ENCODE peak calls at places on chromosome 22, in six cellular contexts. H is AG09319, Y is GM20000, R is GM23338, Z is body of pancreas, E is brain microvascular endothelial cell. B is an unnamed sample.
A peak's percentile ranks its signal among the peaks of the same experiment; 100 is the strongest.

GRCh38 chr22:22085702-22086500 is 103.3 kb upstream of the TOP3B start:
- DNase-seq in E (peak; percentile 21), Y (no peak), H (no peak), R (no peak), Z (no peak), B (no peak)

GRCh38 chr22:20401376-20402020 is 7.5 kb downstream of the ZNF74 start:
- DNase-seq in Z (no peak), H (no peak), E (no peak), Y (no peak), R (no peak), B (no peak)

GRCh38 chr22:44211946-44212930 is 31.5 kb downstream of the PARVG start:
- DNase-seq in E (no peak), H (peak; percentile 38), R (no peak), Y (no peak), Z (no peak), B (no peak)

GRCh38 chr22:23233084-23233501 is 52.8 kb downstream of the BCR start:
- DNase-seq in Z (no peak), R (peak; percentile 54), H (no peak), Y (no peak), E (no peak), B (no peak)

GRCh38 chr22:29359469-29359868 is 28.9 kb downstream of the AP1B1 start:
- DNase-seq in R (peak; percentile 77), E (peak; percentile 53), H (peak; percentile 14), Z (peak; percentile 44), Y (no peak), B (no peak)

GRCh38 chr22:44663256-44663999 is 38.6 kb upstream of the PRR5 start:
- DNase-seq in Z (no peak), Y (no peak), E (no peak), R (no peak), H (no peak), B (no peak)

GRCh38 chr22:24134090-24134846 is 47.0 kb upstream of the SUSD2 start:
- DNase-seq in Y (no peak), Z (no peak), E (no peak), R (peak; percentile 34), H (no peak), B (no peak)

GRCh38 chr22:29167032-29167911 is 38.4 kb upstream of the EMID1 start:
- DNase-seq in Z (no peak), H (no peak), E (no peak), R (no peak), Y (peak; percentile 89), B (peak; percentile 87)

GRCh38 chr22:33918676-33919590 is 1.3 kb downstream of the LARGE1 start:
- DNase-seq in Z (no peak), H (no peak), R (no peak), Y (no peak), E (no peak), B (peak; percentile 31)

GRCh38 chr22:20725987-20726558 is 47.8 kb upstream of the SERPIND1 start:
- DNase-seq in Z (no peak), E (no peak), Y (no peak), H (no peak), R (no peak), B (no peak)

GRCh38 chr22:44057411-44057987 is 33.4 kb downstream of the PARVB start:
- DNase-seq in R (no peak), E (no peak), Z (no peak), H (no peak), Y (no peak), B (no peak)

GRCh38 chr22:20280866-20281265 is 12.7 kb upstream of the RTN4R start:
- DNase-seq in E (no peak), Y (no peak), H (no peak), R (no peak), Z (no peak), B (no peak)

GRCh38 chr22:27456696-27457503 is 344.7 kb downstream of the MN1 start:
- DNase-seq in E (peak; percentile 93), Y (no peak), R (no peak), Z (no peak), H (no peak), B (no peak)

GRCh38 chr22:26038365-26038764 is 130.9 kb upstream of the SEZ6L start:
- DNase-seq in R (peak; percentile 30), E (no peak), H (no peak), Z (no peak), Y (no peak), B (no peak)
- TF ChIP-seq CTCF in R (no peak), E (no peak), H (no peak), Z (no peak), Y (no peak), B (no peak)

DNA sequence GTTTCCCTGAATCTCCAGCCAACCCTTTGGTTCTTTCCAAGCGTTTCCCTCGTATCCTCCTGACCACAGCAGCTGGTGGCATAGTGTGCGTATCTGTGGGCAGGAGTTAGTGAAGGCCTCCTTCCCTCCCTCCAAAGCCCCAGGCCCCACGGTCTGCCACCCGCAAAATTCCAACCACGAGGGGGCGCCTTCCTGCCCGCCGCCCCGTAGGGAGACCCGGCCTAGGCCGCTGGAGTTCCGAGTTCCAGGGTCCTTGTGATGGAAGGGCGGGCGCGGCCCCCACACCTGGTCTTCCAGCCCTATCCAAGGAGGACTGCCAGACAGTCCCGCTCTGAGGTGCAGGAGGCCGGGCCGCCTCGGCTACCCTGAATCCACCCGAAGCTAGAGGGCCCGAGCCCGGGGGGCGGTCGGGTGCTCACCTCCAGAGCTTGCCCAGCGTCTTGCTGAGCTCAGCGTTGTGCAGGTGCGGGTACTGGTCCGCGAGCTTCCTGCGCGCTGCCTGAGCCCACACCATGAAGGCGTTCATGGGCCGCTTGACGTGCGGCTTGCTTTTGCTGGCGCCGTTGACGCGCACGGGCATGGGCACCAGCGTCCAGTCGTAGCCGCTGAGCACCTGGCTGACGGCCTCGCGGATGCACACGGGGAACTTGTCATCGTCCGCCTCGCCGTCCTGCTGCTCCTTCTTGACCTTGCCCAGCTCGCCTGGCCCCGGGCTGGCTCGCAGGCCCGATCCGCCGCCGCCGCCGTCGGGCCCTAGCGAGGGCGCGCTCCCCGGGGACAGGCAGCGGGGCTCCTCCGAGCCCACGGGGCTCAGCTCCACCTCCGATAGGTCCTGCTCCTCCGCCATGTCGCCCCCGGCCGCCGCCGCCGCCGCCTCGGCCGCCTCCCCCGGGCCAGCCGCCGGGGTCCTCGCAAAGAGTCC is 1.2 kb downstream of the SOX10 start:
- DNase-seq in Y (no peak), Z (no peak), E (no peak), R (peak; percentile 87), H (no peak), B (no peak)
- TF ChIP-seq CTCF in Y (no peak), Z (no peak), E (peak; percentile 59), R (peak; percentile 93), H (no peak), B (no peak)

DNA sequence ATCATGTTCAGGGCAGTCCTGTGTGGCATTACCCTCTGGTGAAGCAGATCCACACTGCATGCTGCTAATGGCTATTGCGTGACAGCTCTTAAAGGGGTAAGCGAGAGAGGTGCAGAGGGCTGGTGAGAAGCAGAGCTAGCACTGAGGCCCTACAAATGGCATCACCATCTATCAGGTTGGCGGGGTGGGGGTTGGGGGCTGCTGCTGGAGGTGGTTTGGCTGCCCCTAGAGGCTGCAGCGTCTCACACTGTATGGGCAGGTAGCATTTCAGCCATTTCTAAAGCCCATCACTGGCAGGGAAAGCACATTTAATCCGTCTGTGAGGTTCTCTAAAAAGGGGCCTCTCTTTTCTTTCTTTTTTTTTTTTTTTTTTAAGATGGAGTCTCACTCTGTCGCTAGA is 16.8 kb upstream of the TMA7B start:
- DNase-seq in Y (no peak), E (no peak), H (no peak), R (peak; percentile 83), Z (no peak), B (no peak)
- TF ChIP-seq CTCF in Y (no peak), E (peak; percentile 25), H (no peak), R (peak; percentile 49), Z (no peak), B (peak; percentile 18)

DNA sequence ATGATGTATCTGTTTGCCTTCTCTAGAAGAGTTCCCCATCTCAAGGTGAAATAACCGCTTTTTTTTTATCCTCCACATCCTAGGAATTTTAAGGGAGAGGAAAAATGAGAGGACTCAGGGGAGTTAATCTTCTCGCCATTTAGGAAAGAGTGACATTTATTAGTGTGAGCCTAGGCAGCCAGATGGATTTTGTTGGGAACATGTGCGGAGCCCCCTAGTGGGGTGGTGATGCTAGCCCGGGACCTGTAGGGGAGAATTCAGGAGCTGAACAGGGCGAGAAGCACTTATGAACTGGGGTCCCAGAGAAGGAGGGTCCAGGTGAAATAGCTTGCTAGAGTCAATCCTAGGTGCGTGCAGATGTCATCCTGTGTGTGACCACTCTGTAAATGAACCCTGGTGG is 10.7 kb downstream of the IL17RA start:
- DNase-seq in H (no peak), Y (no peak), Z (no peak), R (peak; percentile 76), E (no peak), B (no peak)
- TF ChIP-seq CTCF in H (peak; percentile 21), Y (no peak), Z (no peak), R (peak; percentile 72), E (peak; percentile 71), B (peak; percentile 8)

DNA sequence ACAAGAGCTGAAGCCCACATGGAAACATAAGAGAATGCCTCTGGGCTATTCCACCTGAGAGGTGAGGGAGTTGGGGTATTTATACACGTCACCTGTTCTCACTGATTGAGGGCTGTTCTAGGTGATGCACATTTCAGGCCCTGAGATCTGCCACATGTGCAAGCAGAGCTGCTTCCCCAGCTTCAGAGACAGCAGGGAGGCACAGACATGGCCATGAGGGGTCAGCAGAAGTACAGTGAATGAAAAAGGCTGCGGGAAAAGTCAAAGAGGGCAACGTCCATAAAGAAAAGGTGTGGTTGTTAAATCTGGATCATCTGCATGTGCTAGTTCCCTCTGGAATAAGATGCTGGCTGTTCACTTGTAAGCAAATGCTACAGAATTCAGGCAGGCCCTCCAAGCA is 75.4 kb downstream of the GAB4 start:
- DNase-seq in E (no peak), R (peak; percentile 40), H (no peak), Y (no peak), Z (no peak), B (no peak)
- TF ChIP-seq CTCF in E (no peak), R (peak; percentile 46), H (no peak), Y (no peak), Z (no peak), B (no peak)

GRCh38 chr22:31308181-31308580 is 15.9 kb upstream of the PIK3IP1 start:
- DNase-seq in R (no peak), H (no peak), E (no peak), Z (no peak), Y (no peak), B (no peak)

GRCh38 chr22:31313366-31314147 is 21.3 kb upstream of the PIK3IP1 start:
- DNase-seq in R (peak; percentile 95), Z (peak; percentile 88), E (peak; percentile 62), Y (peak; percentile 61), H (peak; percentile 44), B (peak; percentile 58)
- TF ChIP-seq CTCF in R (peak; percentile 99), Z (peak; percentile 90), E (peak; percentile 92), Y (peak; percentile 90), H (peak; percentile 97), B (peak; percentile 83)

DNA sequence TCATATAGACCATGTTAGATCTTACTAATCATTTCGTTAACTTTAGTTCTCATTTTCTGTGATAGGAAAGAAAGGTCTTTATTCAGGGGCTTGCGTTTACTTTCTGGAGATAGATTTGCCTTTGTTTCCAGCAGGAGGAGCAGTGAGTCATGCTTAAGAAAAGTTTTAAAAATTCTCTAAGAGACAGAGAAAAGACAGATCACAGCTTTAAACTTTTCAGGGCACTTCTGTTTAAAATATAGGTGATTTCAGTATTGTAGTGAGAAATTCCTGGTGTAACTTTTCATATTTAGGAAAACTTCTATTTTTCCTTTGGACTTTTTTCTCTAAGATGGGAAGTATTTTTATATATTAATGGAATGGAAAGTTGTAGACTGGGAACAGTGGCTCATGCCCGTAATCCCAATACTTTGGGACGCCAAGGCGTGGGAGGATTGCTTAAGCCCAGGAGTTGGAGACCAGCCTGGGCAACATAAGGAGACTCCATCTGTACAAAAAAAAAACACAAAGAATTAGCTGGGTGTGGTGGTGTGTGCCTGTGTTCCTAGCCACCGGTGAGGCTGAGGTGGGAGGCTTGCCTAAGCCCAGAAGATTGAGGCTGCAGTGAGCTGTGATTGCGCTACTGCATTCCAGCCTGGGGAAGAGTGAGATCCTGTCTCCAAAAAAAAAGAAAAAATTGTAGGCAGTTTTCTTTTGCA is 60.3 kb downstream of the ATXN10 start:
- DNase-seq in E (no peak), Y (no peak), Z (no peak), H (no peak), R (peak; percentile 49), B (no peak)
- TF ChIP-seq CTCF in E (peak; percentile 54), Y (no peak), Z (no peak), H (peak; percentile 52), R (peak; percentile 75), B (peak; percentile 38)

B was measured in GM13977.